ENCODE peak calls at places on chromosomes 4 and X, in four cellular contexts. One of them, this sample, is unnamed.

GRCh38 chr4:18397681-18398080 is 376.1 kb upstream of the LCORL start:
- DNase-seq in HepG2: no peak
- DNase-seq in GM12878: no peak
- DNase-seq in H1: no peak
- DNase-seq in this sample: no peak

GRCh38 chr4:7157666-7158065 is 34.7 kb upstream of the SORCS2 start:
- DNase-seq in HepG2: no peak
- DNase-seq in GM12878: no peak
- DNase-seq in H1: no peak
- DNase-seq in this sample: no peak

GRCh38 chr4:84857296-84857695 is 109.2 kb downstream of the WDFY3 start:
- DNase-seq in HepG2: no peak
- DNase-seq in H1: no peak
- DNase-seq in GM12878: no peak
- DNase-seq in this sample: no peak

GRCh38 chrX:81537723-81538122 is 335.8 kb downstream of the SH3BGRL start:
- DNase-seq in H1: no peak
- DNase-seq in GM12878: no peak
- DNase-seq in HepG2: no peak
- DNase-seq in this sample: no peak

GRCh38 chr4:98516441-98517323 is 141.7 kb downstream of the TSPAN5 start:
- DNase-seq in GM12878: no peak
- DNase-seq in HepG2: no peak
- DNase-seq in H1: no peak
- DNase-seq in this sample: no peak

GRCh38 chrX:153582896-153583295 is 16.0 kb downstream of the CCNQ start:
- DNase-seq in GM12878: peak
- DNase-seq in H1: no peak
- DNase-seq in HepG2: peak
- DNase-seq in this sample: no peak

GRCh38 chr4:75633846-75634245 is 3.5 kb upstream of the CDKL2 start:
- DNase-seq in H1: no peak
- DNase-seq in GM12878: no peak
- DNase-seq in HepG2: no peak
- DNase-seq in this sample: no peak

GRCh38 chr4:90099795-90100194 is 27.4 kb upstream of the CCSER1 start:
- DNase-seq in H1: no peak
- DNase-seq in GM12878: no peak
- DNase-seq in HepG2: no peak
- DNase-seq in this sample: no peak

GRCh38 chr4:30716158-30716557 is 4.0 kb upstream of the PCDH7 start:
- DNase-seq in H1: no peak
- DNase-seq in GM12878: no peak
- DNase-seq in HepG2: peak
- DNase-seq in this sample: no peak

GRCh38 chrX:129091097-129091496 is 432.2 kb downstream of the SMARCA1 start:
- DNase-seq in HepG2: no peak
- DNase-seq in H1: peak
- DNase-seq in GM12878: no peak
- DNase-seq in this sample: peak

GRCh38 chrX:34365482-34365881 is 233.4 kb upstream of the FAM47A start:
- DNase-seq in H1: no peak
- DNase-seq in HepG2: no peak
- DNase-seq in GM12878: no peak
- DNase-seq in this sample: no peak

GRCh38 chr4:66872696-66873095 is 672.6 kb downstream of the CENPC start:
- DNase-seq in GM12878: no peak
- DNase-seq in HepG2: no peak
- DNase-seq in H1: no peak
- DNase-seq in this sample: no peak

GRCh38 chr4:102608190-102608589 is 107.0 kb downstream of the NFKB1 start:
- DNase-seq in HepG2: no peak
- DNase-seq in GM12878: no peak
- DNase-seq in H1: no peak
- DNase-seq in this sample: no peak

GRCh38 chrX:129642641-129643040 is 12.1 kb downstream of the APLN start:
- DNase-seq in GM12878: no peak
- DNase-seq in HepG2: no peak
- DNase-seq in H1: no peak
- DNase-seq in this sample: no peak

GRCh38 chrX:53438174-53438831 is 4.1 kb upstream of the HSD17B10 start:
- DNase-seq in GM12878: no peak
- DNase-seq in H1: no peak
- DNase-seq in HepG2: no peak
- DNase-seq in this sample: no peak

GRCh38 chrX:69503228-69503834 is 795 bp upstream of the NALF2 start:
- DNase-seq in GM12878: no peak
- DNase-seq in HepG2: peak
- DNase-seq in H1: no peak
- DNase-seq in this sample: peak

GRCh38 chr4:105598787-105599186 is 46.4 kb downstream of the ARHGEF38 start:
- DNase-seq in H1: no peak
- DNase-seq in HepG2: no peak
- DNase-seq in GM12878: no peak
- DNase-seq in this sample: no peak

GRCh38 chr4:105601406-105601805 is 49.0 kb downstream of the ARHGEF38 start:
- DNase-seq in H1: no peak
- DNase-seq in GM12878: no peak
- DNase-seq in HepG2: no peak
- DNase-seq in this sample: no peak

GRCh38 chr4:105599475-105599874 is 47.1 kb downstream of the ARHGEF38 start:
- DNase-seq in HepG2: no peak
- DNase-seq in GM12878: no peak
- DNase-seq in H1: no peak
- DNase-seq in this sample: no peak

GRCh38 chr4:105600951-105601350 is 48.5 kb downstream of the ARHGEF38 start:
- DNase-seq in HepG2: no peak
- DNase-seq in GM12878: no peak
- DNase-seq in H1: no peak
- DNase-seq in this sample: no peak

GRCh38 chr4:105600256-105600655 is 47.8 kb downstream of the ARHGEF38 start:
- DNase-seq in HepG2: no peak
- DNase-seq in GM12878: no peak
- DNase-seq in H1: no peak
- DNase-seq in this sample: no peak
- TF ChIP-seq YY1 in HepG2: no peak
- TF ChIP-seq YY1 in GM12878: no peak
- TF ChIP-seq YY1 in H1: no peak
- TF ChIP-seq YY1 in this sample: no peak

DNA sequence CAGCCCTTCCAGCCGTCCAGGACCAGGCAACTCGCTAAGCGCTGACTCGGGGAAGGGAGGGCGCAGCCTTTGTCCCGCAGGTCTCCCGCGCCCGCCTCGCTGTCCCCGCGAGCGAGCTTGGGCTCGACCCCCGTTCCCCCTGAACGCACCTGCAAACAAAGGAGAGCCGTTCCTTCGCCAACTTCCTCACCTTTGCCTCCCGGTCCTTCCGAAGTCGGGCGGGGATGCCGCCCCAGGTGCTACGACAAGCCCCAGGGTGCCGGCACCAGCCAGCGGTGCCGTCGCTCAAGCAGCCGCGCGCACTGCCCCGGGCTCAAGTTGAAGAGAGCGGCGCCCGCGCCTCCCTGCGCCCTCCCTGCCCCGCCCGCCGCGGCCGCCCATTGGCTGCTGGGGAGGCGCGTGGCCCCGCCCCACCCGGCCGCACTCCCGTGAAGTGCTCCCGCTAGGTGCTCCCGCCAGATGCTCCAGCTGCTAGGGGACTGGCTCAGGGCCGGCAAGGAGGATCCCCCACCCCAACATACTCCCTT is 107.1 kb downstream of the NSUN7 start:
- DNase-seq in HepG2: no peak
- DNase-seq in GM12878: no peak
- DNase-seq in H1: peak
- DNase-seq in this sample: peak
- TF ChIP-seq SUZ12 in HepG2: no peak
- TF ChIP-seq SUZ12 in GM12878: no peak
- TF ChIP-seq SUZ12 in H1: no peak
- TF ChIP-seq SUZ12 in this sample: no peak

DNA sequence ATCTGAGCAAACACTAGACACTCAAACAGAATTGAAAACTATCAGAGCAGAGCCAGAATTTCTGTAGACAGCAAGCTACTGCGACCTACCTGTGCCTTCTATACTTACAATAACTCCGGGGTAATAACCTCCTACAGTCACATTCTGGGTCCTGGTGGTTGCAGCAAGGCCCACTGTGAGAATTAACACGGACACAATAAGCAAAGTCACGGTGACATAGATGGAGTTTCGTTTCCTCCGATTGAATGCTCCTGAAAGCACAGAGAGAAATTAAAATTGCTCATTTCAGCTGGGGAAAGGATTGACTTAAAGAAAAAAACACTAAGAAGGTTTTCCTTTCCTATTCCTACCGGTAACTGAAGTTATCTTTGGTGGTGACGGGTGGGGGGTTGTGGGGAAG is 7.0 kb downstream of the TMEM255A start:
- DNase-seq in GM12878: no peak
- DNase-seq in HepG2: no peak
- DNase-seq in H1: no peak
- DNase-seq in this sample: no peak
- H3K4me3 ChIP-seq in GM12878: no peak
- H3K4me3 ChIP-seq in HepG2: no peak
- H3K4me3 ChIP-seq in H1: no peak
- H3K4me3 ChIP-seq in this sample: no peak

GRCh38 chr4:121696140-121696640 is 590 bp downstream of the ANXA5 start:
- DNase-seq in HepG2: peak
- DNase-seq in H1: no peak
- DNase-seq in GM12878: no peak
- DNase-seq in this sample: peak

GRCh38 chr4:121698119-121698732 is 1.4 kb upstream of the ANXA5 start:
- DNase-seq in GM12878: no peak
- DNase-seq in H1: no peak
- DNase-seq in HepG2: no peak
- DNase-seq in this sample: no peak

GRCh38 chr4:121697626-121698025 is 846 bp upstream of the ANXA5 start:
- DNase-seq in HepG2: no peak
- DNase-seq in GM12878: no peak
- DNase-seq in H1: no peak
- DNase-seq in this sample: no peak

GRCh38 chr4:121693450-121693849 is 3.3 kb downstream of the ANXA5 start:
- DNase-seq in GM12878: no peak
- DNase-seq in H1: no peak
- DNase-seq in HepG2: no peak
- DNase-seq in this sample: no peak

GRCh38 chr4:121696641-121697461 is at the start of gene ANXA5:
- DNase-seq in GM12878: no peak
- DNase-seq in HepG2: peak
- DNase-seq in H1: no peak
- DNase-seq in this sample: peak
- TF ChIP-seq YY1 in GM12878: peak
- TF ChIP-seq YY1 in HepG2: peak
- TF ChIP-seq YY1 in H1: no peak
- TF ChIP-seq YY1 in this sample: no peak

GRCh38 chrX:103818844-103819243 is 13.2 kb downstream of the RAB9B start:
- DNase-seq in H1: no peak
- DNase-seq in HepG2: no peak
- DNase-seq in GM12878: no peak
- DNase-seq in this sample: no peak
- TF ChIP-seq SUZ12 in H1: no peak
- TF ChIP-seq SUZ12 in HepG2: no peak
- TF ChIP-seq SUZ12 in GM12878: no peak
- TF ChIP-seq SUZ12 in this sample: no peak

DNA sequence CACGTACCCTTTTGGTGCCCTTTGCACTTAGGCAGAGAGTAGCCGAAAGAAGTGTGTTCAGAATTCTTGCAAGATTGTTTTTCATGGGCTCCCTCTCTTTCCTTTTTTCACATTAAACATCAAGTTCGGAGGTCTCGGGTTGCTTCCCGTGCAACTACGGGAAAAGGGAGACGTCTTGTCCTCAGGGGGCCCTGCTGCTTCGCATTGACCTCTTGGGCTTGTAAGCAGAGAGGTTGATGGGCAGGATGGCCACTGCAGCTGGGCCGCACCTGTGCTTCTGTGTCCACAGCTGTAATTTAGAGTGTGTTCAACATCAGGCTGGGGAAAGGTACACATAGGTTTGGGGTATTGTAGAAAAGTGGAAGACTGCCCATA is 109.7 kb downstream of the SPRY1 start:
- DNase-seq in H1: no peak
- DNase-seq in HepG2: no peak
- DNase-seq in GM12878: no peak
- DNase-seq in this sample: no peak
- H3K4me3 ChIP-seq in H1: peak
- H3K4me3 ChIP-seq in HepG2: no peak
- H3K4me3 ChIP-seq in GM12878: no peak
- H3K4me3 ChIP-seq in this sample: peak

DNA sequence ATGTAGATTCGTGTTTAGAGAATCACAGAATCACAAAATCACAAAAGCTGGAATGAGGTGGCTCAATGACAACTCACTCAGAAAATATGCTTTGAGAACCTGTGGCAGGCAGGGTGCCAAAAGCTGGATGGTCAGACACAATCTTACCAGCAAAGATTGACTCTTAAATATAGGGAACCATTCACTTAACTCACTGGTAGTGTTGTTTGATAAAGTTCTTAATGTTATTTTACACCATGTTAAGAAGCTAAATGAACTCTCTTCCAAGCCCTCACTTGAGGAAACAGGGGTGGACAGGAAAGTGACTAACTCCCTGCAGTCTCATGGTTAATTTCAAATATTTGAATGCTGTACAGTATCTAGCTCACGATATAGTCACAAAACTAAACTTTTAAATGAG is 5.7 kb upstream of the SCOC start:
- DNase-seq in GM12878: no peak
- DNase-seq in H1: no peak
- DNase-seq in HepG2: no peak
- DNase-seq in this sample: no peak
- TF ChIP-seq YY1 in GM12878: no peak
- TF ChIP-seq YY1 in H1: no peak
- TF ChIP-seq YY1 in HepG2: no peak
- TF ChIP-seq YY1 in this sample: no peak

This sample was measured in NT2/D1.